ENCODE peak calls at places on chromosomes 5 and 9, in ten cellular contexts. P, A, Y, R, O, E, L, Q, C and U are unnamed samples. For H3K4me1, the result is how much of the 10 kb centered on the place peaks cover.

GRCh38 chr9:114050226-114050568 is 27.9 kb downstream of the AMBP start:
- DNase-seq in C (no peak), Q (no peak), L (no peak), P (no peak), E (no peak), O (no peak), A (no peak), Y (no peak), R (no peak), U (no peak)

GRCh38 chr9:76426807-76427419 is 32.1 kb upstream of the GCNT1 start:
- DNase-seq in O (no peak), C (no peak), P (no peak), A (no peak), R (no peak), Q (no peak), L (no peak), E (no peak), Y (no peak), U (no peak)

GRCh38 chr9:3240651-3241268 is 285.0 kb downstream of the RFX3 start:
- DNase-seq in R (peak), P (peak), Y (peak), A (peak), Q (peak), L (peak), O (peak), E (peak), C (no peak), U (peak)

GRCh38 chr5:78009937-78010527 is 233.9 kb upstream of the TBCA start:
- DNase-seq in Q (peak), P (no peak), R (no peak), C (no peak), Y (peak), L (no peak), A (no peak), E (no peak), O (no peak), U (no peak)

GRCh38 chr9:101758300-101758930 is 20.0 kb upstream of the GRIN3A start:
- DNase-seq in E (no peak), O (no peak), Y (no peak), R (no peak), P (no peak), A (no peak), C (no peak), Q (no peak), L (no peak), U (no peak)

GRCh38 chr5:150560401-150561191 is 52.7 kb downstream of the NDST1 start:
- DNase-seq in R (peak), E (peak), A (peak), Q (peak), L (no peak), C (peak), Y (peak), O (peak), P (peak), U (peak)

GRCh38 chr5:142782976-142783539 is 12.9 kb downstream of the ARHGAP26 start:
- DNase-seq in R (peak), E (no peak), O (peak), L (no peak), A (no peak), Q (no peak), Y (peak), C (no peak), P (no peak), U (peak)

GRCh38 chr9:88051138-88051537 is 76.8 kb upstream of the CDK20 start:
- DNase-seq in O (no peak), L (no peak), Q (no peak), Y (no peak), P (no peak), E (no peak), A (no peak), R (no peak), C (no peak), U (no peak)

GRCh38 chr9:116087246-116087645 is 66.3 kb upstream of the PAPPA start:
- DNase-seq in O (peak), Q (peak), A (no peak), E (peak), Y (no peak), C (peak), L (peak), P (peak), R (peak), U (peak)

GRCh38 chr5:135248801-135249231 is 150.2 kb downstream of the MACROH2A1 start:
- DNase-seq in R (no peak), A (no peak), Q (no peak), Y (no peak), P (no peak), E (no peak), L (no peak), C (no peak), O (no peak), U (no peak)

GRCh38 chr5:2382776-2383677 is 368.4 kb downstream of the IRX2 start:
- DNase-seq in P (no peak), C (no peak), E (no peak), Q (no peak), Y (no peak), A (no peak), O (no peak), R (no peak), L (no peak), U (no peak)

GRCh38 chr5:179294131-179294780 is 51.0 kb downstream of the ADAMTS2 start:
- DNase-seq in P (no peak), A (no peak), Q (no peak), O (no peak), R (no peak), L (peak), C (no peak), E (no peak), Y (no peak), U (peak)

GRCh38 chr5:79800979-79801827 is 111.6 kb downstream of the CMYA5 start:
- DNase-seq in O (no peak), Y (no peak), L (no peak), A (no peak), P (no peak), E (no peak), C (no peak), R (no peak), Q (peak), U (no peak)

GRCh38 chr5:149838881-149839739 is 105.5 kb downstream of the PDE6A start:
- DNase-seq in Y (no peak), C (peak), L (no peak), P (peak), Q (peak), E (no peak), R (no peak), A (no peak), O (no peak), U (no peak)

GRCh38 chr5:73448072-73448432 is 525 bp downstream of the FOXD1 start:
- DNase-seq in C (no peak), L (no peak), P (peak), Q (no peak), O (no peak), R (no peak), Y (no peak), A (no peak), E (no peak), U (no peak)

GRCh38 chr5:6755941-6756340 is 42.7 kb downstream of the TENT4A start:
- DNase-seq in Q (no peak), O (no peak), R (no peak), L (no peak), A (no peak), Y (no peak), C (no peak), E (no peak), P (no peak), U (peak)

GRCh38 chr9:133278161-133279131 is 3.4 kb upstream of the ABO start:
- DNase-seq in P (peak), O (no peak), R (no peak), L (no peak), A (no peak), Q (no peak), Y (no peak), C (no peak), E (no peak), U (no peak)

GRCh38 chr5:170254056-170254455 is 21.3 kb downstream of the C5orf58 start:
- DNase-seq in R (no peak), A (peak), E (no peak), L (no peak), Y (no peak), C (peak), O (no peak), P (peak), Q (no peak), U (no peak)
- H3K27ac ChIP-seq in R (no peak), A (peak), E (no peak), L (no peak), Y (no peak), C (peak), O (no peak), P (no peak), Q (no peak), U (no peak)

GRCh38 chr9:137163805-137164204 is 6.0 kb downstream of the LRRC26 start:
- DNase-seq in A (no peak), Y (no peak), O (no peak), P (no peak), C (no peak), L (no peak), R (no peak), E (no peak), Q (no peak), U (no peak)

GRCh38 chr9:137162505-137163100 is 7.2 kb downstream of the LRRC26 start:
- DNase-seq in E (peak), P (no peak), O (no peak), C (no peak), L (peak), R (no peak), Q (no peak), A (no peak), Y (no peak), U (no peak)

GRCh38 chr9:137161558-137162483 is 8.0 kb downstream of the LRRC26 start:
- DNase-seq in R (no peak), O (no peak), C (no peak), Q (no peak), P (no peak), E (no peak), Y (no peak), A (no peak), L (no peak), U (no peak)

GRCh38 chr9:137164370-137165249 is 5.2 kb downstream of the LRRC26 start:
- DNase-seq in Q (no peak), C (no peak), Y (no peak), L (no peak), A (no peak), O (no peak), P (no peak), R (no peak), E (no peak), U (no peak)

GRCh38 chr9:137163101-137163661 is 6.7 kb downstream of the LRRC26 start:
- DNase-seq in Y (no peak), E (peak), L (no peak), Q (no peak), O (no peak), P (no peak), C (no peak), A (no peak), R (no peak), U (no peak)
- H3K4me3 ChIP-seq in Y (no peak), E (peak), L (no peak), Q (peak), O (peak), P (no peak), C (no peak), A (no peak), R (no peak), U (peak)

DNA sequence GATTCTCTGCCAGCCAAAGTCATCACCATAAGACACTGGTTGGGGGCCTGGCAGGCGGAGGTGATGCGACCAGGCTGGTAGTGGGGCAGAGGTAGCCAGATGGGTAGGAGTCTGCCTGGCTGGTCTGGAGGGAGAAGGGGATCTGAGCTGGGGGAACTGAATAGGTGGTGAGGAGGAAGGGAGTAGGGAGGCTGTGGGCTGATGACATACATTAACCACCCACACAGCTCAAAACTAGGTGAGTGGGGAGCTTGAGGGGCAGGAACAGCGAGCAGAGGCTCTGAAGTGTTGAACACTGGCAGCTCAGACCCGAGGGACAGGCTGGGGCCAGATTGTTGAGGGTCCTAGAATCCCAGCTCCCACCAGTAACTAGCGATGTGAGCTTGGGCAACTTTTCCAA is 80.9 kb downstream of the DAB2IP start:
- DNase-seq in A (no peak), R (no peak), E (no peak), P (no peak), C (no peak), L (no peak), Q (no peak), O (no peak), Y (no peak), U (no peak)
- H3K4me1 ChIP-seq in A (under half), R (half or more), E (under half), P (half or more), C (under half), L (under half), Q (under half), O (half or more), Y (under half), U (under half)

DNA sequence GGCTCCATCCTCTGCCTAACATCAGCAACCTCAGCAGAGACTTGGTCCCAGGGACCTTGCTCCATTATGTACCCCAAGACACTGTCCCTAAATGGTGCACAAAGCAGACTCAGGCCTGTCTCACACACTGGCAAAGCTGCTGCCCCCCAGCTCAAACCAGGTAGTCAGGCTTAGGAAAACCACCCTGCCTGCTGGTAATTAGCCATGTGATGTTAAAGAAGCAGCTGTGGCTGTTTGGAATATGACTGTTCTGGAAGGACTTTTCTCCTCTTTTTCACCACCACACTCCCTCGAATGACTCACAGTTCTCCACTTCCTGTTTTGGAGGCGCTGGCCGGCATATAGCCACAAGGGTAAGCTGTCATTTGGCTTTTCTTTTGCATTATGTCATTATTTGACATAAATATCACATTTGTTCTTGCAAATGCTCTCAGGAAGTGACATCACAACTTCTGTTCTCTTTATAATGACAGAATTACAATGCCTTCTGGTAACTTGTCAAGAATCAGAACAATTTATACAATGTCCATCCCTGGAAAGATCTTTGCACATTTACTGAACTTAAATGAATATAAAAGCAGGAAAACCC is 113.9 kb downstream of the SUSD1 start:
- DNase-seq in Q (peak), P (peak), A (no peak), L (no peak), O (peak), C (peak), E (no peak), Y (peak), R (peak), U (peak)
- H3K27ac ChIP-seq in Q (peak), P (peak), A (peak), L (peak), O (peak), C (peak), E (no peak), Y (no peak), R (peak), U (peak)